ENCODE peak calls at places on chromosomes 6 and 20, in seven cellular contexts. J is mucosa of descending colon, R is SJSA1, Z is GM12878, C is EL, Y is mucosa of gallbladder, M is NB4. U is an unnamed sample.

GRCh38 chr6:4352731-4353130 is 217.4 kb upstream of the ECI2 start:
- DNase-seq in J (no peak), R (no peak), Z (no peak), C (no peak), Y (no peak), M (no peak), U (no peak)

GRCh38 chr6:154572592-154572991 is 62.1 kb upstream of the CNKSR3 start:
- DNase-seq in J (no peak), R (no peak), Z (no peak), C (no peak), Y (no peak), M (no peak), U (peak)

GRCh38 chr6:157764346-157765068 is 58.5 kb upstream of the SNX9 start:
- DNase-seq in J (peak), R (peak), Z (peak), C (peak), Y (peak), M (peak), U (peak)

GRCh38 chr20:19699132-19699971 is 58.7 kb upstream of the RIN2 start:
- DNase-seq in J (no peak), R (peak), Z (no peak), C (peak), Y (no peak), M (no peak), U (no peak)

GRCh38 chr6:22043284-22043962 is 253.4 kb downstream of the PRL start:
- DNase-seq in J (no peak), R (no peak), Z (no peak), C (no peak), Y (no peak), M (no peak), U (peak)

GRCh38 chr6:22418714-22419113 is 121.9 kb upstream of the PRL start:
- DNase-seq in J (no peak), R (no peak), Z (no peak), C (no peak), Y (no peak), M (no peak), U (no peak)

GRCh38 chr6:112086744-112087135 is 542 bp downstream of the TUBE1 start:
- DNase-seq in J (peak), R (peak), Z (peak), C (peak), Y (no peak), M (peak), U (peak)

GRCh38 chr6:85552652-85553051 is 41.0 kb downstream of the SNX14 start:
- DNase-seq in J (no peak), R (no peak), Z (no peak), C (no peak), Y (no peak), M (no peak), U (no peak)

GRCh38 chr20:1868856-1869255 is 26.4 kb upstream of the SIRPA start:
- DNase-seq in J (no peak), R (no peak), Z (no peak), C (peak), Y (no peak), M (no peak), U (no peak)

U was measured in OCI-M1.